ENCODE peak calls at places on chromosomes 4 and X, in five cellular contexts. Y is hypothalamus, H is SJCRH30, W is PC-9, J is glomerular endothelial cell. R is an unnamed sample.

GRCh38 chr4:112732142-112732541 is 95.2 kb downstream of the LARP7 start:
- DNase-seq in W (no peak), Y (no peak), J (no peak), H (no peak), R (no peak)

GRCh38 chr4:108492816-108493595 is 127.4 kb upstream of the RPL34 start:
- DNase-seq in W (no peak), J (no peak), H (peak; percentile 19), Y (no peak), R (no peak)

GRCh38 chrX:40996886-40997530 is 88.2 kb upstream of the USP9X start:
- DNase-seq in J (no peak), W (peak; percentile 34), Y (no peak), H (peak; percentile 9), R (no peak)

GRCh38 chrX:49862093-49862492 is 17.2 kb upstream of the USP27X start:
- DNase-seq in J (no peak), Y (no peak), H (no peak), W (no peak), R (no peak)

GRCh38 chr4:18608910-18609525 is 587.5 kb upstream of the LCORL start:
- DNase-seq in W (no peak), H (no peak), J (no peak), Y (no peak), R (no peak)

GRCh38 chr4:5989236-5990225 is 28.7 kb downstream of the C4orf50 start:
- DNase-seq in Y (no peak), J (no peak), W (no peak), H (no peak), R (no peak)

GRCh38 chrX:128739539-128739938 is 687.3 kb upstream of the ACTRT1 start:
- DNase-seq in H (no peak), W (no peak), Y (no peak), J (no peak), R (no peak)

GRCh38 chr4:7193040-7193958 is 961 bp downstream of the SORCS2 start:
- DNase-seq in H (peak; percentile 67), Y (no peak), J (no peak), W (no peak), R (no peak)

GRCh38 chr4:158667651-158668198 is 4.0 kb downstream of the C4orf46 start:
- DNase-seq in W (peak; percentile 35), J (no peak), H (no peak), Y (no peak), R (no peak)

GRCh38 chrX:115957862-115958490 is 212.6 kb upstream of the AGTR2 start:
- DNase-seq in J (no peak), H (no peak), Y (no peak), W (no peak), R (no peak)